ENCODE peak calls at places on chromosomes 16 and 17, in nine cellular contexts. N is lung; R is glutamatergic neuron; Z is IMR-90; A is spleen; D is brain microvascular endothelial cell; X is CD4-positive, alpha-beta T cell; K is lower leg skin; J is RWPE1. O is an unnamed sample.

GRCh38 chr17:12961655-12962054 is 56.2 kb downstream of the ELAC2 start:
- DNase-seq in A (no peak), X (no peak), D (no peak), N (no peak), Z (no peak), R (no peak), J (no peak), K (no peak), O (no peak)

GRCh38 chr16:3610698-3611144 is 685 bp downstream of the SLX4 start:
- DNase-seq in N (no peak), A (no peak), J (no peak), R (no peak), K (no peak), D (no peak), X (no peak), Z (no peak), O (no peak)

GRCh38 chr16:20937736-20938135 is 37.2 kb downstream of the LYRM1 start:
- DNase-seq in X (no peak), D (no peak), A (no peak), R (no peak), J (no peak), N (no peak), K (no peak), Z (no peak), O (peak; percentile 16)

GRCh38 chr16:84654238-84654637 is 5.9 kb downstream of the KLHL36 start:
- DNase-seq in R (no peak), J (no peak), Z (no peak), X (no peak), N (no peak), D (no peak), K (no peak), A (no peak), O (no peak)

GRCh38 chr17:27496501-27496943 is 40.3 kb downstream of the KSR1 start:
- DNase-seq in R (no peak), D (no peak), A (no peak), J (no peak), Z (no peak), X (no peak), N (peak; percentile 38), K (no peak), O (peak; percentile 33)

GRCh38 chr17:27848941-27849340 is 44.2 kb downstream of the LYRM9 start:
- DNase-seq in A (no peak), Z (no peak), X (no peak), K (no peak), J (no peak), N (no peak), R (no peak), D (no peak), O (no peak)

GRCh38 chr16:27518226-27518625 is 31.5 kb downstream of the GTF3C1 start:
- DNase-seq in D (no peak), K (no peak), Z (no peak), J (no peak), A (no peak), X (no peak), R (no peak), N (no peak), O (no peak)

GRCh38 chr17:2387086-2388019 is 13.5 kb downstream of the MNT start:
- DNase-seq in X (no peak), R (no peak), Z (no peak), J (no peak), K (no peak), N (no peak), D (no peak), A (no peak), O (no peak)

GRCh38 chr16:28179354-28179753 is 32.4 kb downstream of the XPO6 start:
- DNase-seq in A (no peak), N (no peak), K (no peak), X (no peak), Z (no peak), R (no peak), D (no peak), J (no peak), O (no peak)

GRCh38 chr17:63775420-63775819 is 1.4 kb downstream of the DDX42 start:
- DNase-seq in X (no peak), J (no peak), D (no peak), R (no peak), A (no peak), Z (no peak), K (no peak), N (no peak), O (no peak)

GRCh38 chr16:24611310-24611709 is 71.9 kb downstream of the RBBP6 start:
- DNase-seq in Z (no peak), J (no peak), D (no peak), N (no peak), X (no peak), R (no peak), A (no peak), K (no peak), O (no peak)

GRCh38 chr16:69326172-69326873 is 4.1 kb downstream of the PDF start:
- DNase-seq in N (no peak), D (no peak), R (no peak), K (peak; percentile 59), Z (no peak), X (no peak), J (no peak), A (no peak), O (no peak)

GRCh38 chr17:29982991-29983390 is 41.6 kb downstream of the EFCAB5 start:
- DNase-seq in R (no peak), J (no peak), A (no peak), Z (peak; percentile 4), D (no peak), X (no peak), N (no peak), K (no peak), O (no peak)

GRCh38 chr16:70253291-70254094 is 1.8 kb upstream of the EXOSC6 start:
- DNase-seq in Z (peak; percentile 36), K (peak; percentile 76), R (peak; percentile 63), A (no peak), N (no peak), D (peak; percentile 54), X (no peak), J (peak; percentile 32), O (peak; percentile 60)

DNA sequence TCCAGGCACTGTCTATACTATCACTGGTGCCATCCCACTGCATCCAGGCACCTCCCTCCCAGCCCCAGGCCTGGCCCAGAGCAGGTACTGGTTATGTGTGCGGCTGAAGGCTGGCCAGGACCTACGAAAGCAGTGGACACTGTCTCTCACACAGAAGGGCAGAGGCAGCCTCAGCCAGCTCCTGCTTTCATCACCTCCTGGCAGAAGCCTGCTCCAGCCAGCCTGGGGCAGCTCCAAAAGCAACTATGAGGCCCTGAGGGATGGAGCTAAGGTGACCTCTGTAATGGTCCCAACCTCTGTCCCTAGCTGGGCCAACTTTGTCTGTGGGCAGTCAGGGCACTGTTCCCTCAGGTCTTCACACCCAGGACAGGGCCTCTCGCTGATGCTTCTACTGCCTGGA is 18.8 kb downstream of the HSD11B2 start:
- DNase-seq in X (no peak), A (no peak), Z (no peak), R (no peak), N (no peak), J (no peak), D (no peak), K (no peak), O (no peak)
- TF ChIP-seq CTCF in X (no peak), A (no peak), Z (no peak), R (no peak), N (no peak), J (no peak), D (no peak), K (no peak), O (no peak)

GRCh38 chr17:43784628-43785101 is 4.4 kb downstream of the CFAP97D1 start:
- DNase-seq in J (no peak), Z (peak; percentile 83), X (no peak), N (no peak), K (no peak), D (peak; percentile 60), A (no peak), R (no peak), O (no peak)

GRCh38 chr17:43791589-43791988 is 11.4 kb downstream of the CFAP97D1 start:
- DNase-seq in N (no peak), Z (peak; percentile 49), R (no peak), K (no peak), X (no peak), D (peak; percentile 31), J (peak; percentile 53), A (no peak), O (peak; percentile 40)

GRCh38 chr17:43787728-43788127 is 7.5 kb downstream of the CFAP97D1 start:
- DNase-seq in J (no peak), D (no peak), K (no peak), R (no peak), Z (no peak), N (no peak), A (no peak), X (no peak), O (no peak)

GRCh38 chr17:43789482-43789881 is 9.2 kb downstream of the CFAP97D1 start:
- DNase-seq in R (no peak), K (no peak), D (no peak), A (no peak), J (no peak), X (no peak), N (no peak), Z (no peak), O (no peak)

GRCh38 chr17:43790311-43790940 is 10.2 kb downstream of the CFAP97D1 start:
- DNase-seq in Z (no peak), K (no peak), J (no peak), R (no peak), N (no peak), D (no peak), X (no peak), A (no peak), O (no peak)
- TF ChIP-seq CTCF in Z (peak; percentile 26), K (no peak), J (peak; percentile 58), R (no peak), N (no peak), D (peak; percentile 55), X (no peak), A (no peak), O (no peak)

GRCh38 chr17:35740997-35741931 is 9.8 kb downstream of the RASL10B start:
- DNase-seq in N (no peak), X (peak; percentile 14), D (no peak), Z (no peak), R (peak; percentile 52), J (no peak), A (no peak), K (peak; percentile 81), O (no peak)
- TF ChIP-seq CTCF in N (no peak), X (no peak), D (peak; percentile 17), Z (no peak), R (no peak), J (no peak), A (no peak), K (no peak), O (no peak)

GRCh38 chr17:49038138-49038537 is 41.0 kb downstream of the IGF2BP1 start:
- DNase-seq in R (no peak), X (no peak), A (no peak), N (no peak), K (no peak), J (no peak), Z (no peak), D (no peak), O (no peak)

GRCh38 chr17:49035470-49036269 is 38.5 kb downstream of the IGF2BP1 start:
- DNase-seq in Z (peak; percentile 17), X (peak; percentile 13), N (no peak), R (peak; percentile 75), A (no peak), D (peak; percentile 46), J (peak; percentile 66), K (no peak), O (peak; percentile 90)

GRCh38 chr17:49038544-49038943 is 41.4 kb downstream of the IGF2BP1 start:
- DNase-seq in Z (no peak), K (no peak), D (no peak), R (no peak), A (no peak), N (no peak), X (no peak), J (no peak), O (no peak)

GRCh38 chr17:49031965-49032928 is 35.1 kb downstream of the IGF2BP1 start:
- DNase-seq in Z (peak; percentile 81), X (no peak), K (no peak), A (no peak), J (peak; percentile 85), N (peak; percentile 52), D (peak; percentile 69), R (peak; percentile 38), O (peak; percentile 74)

GRCh38 chr17:49036270-49036626 is 39.1 kb downstream of the IGF2BP1 start:
- DNase-seq in R (no peak), N (no peak), Z (no peak), K (no peak), X (no peak), J (no peak), D (no peak), A (no peak), O (no peak)
- TF ChIP-seq CTCF in R (peak; percentile 25), N (no peak), Z (no peak), K (no peak), X (no peak), J (peak; percentile 61), D (no peak), A (no peak), O (no peak)